ENCODE peak calls at places on chromosomes 5 and 9, in seven cellular contexts. Z is transverse colon, H is lower lobe of right lung, W is HepG2, N is vagina, G is MM.1S, S is A549. E is an unnamed sample.

GRCh38 chr5:36744678-36745659 is 131.6 kb upstream of the NIPBL start:
- DNase-seq in G (peak), Z (peak), S (peak), H (peak), N (no peak), W (peak), E (no peak)

GRCh38 chr5:14179446-14179845 is 36.3 kb downstream of the TRIO start:
- DNase-seq in N (no peak), H (no peak), Z (no peak), W (no peak), G (no peak), S (no peak), E (no peak)

GRCh38 chr5:79133121-79133656 is 21.6 kb downstream of the BHMT start:
- DNase-seq in Z (no peak), G (peak), W (peak), S (no peak), N (no peak), H (no peak), E (no peak)

GRCh38 chr5:155700333-155700732 is 626.6 kb upstream of the SGCD start:
- DNase-seq in G (peak), Z (no peak), N (no peak), W (no peak), H (no peak), S (no peak), E (no peak)

GRCh38 chr5:65861830-65862241 is 64.5 kb upstream of the ERBIN start:
- DNase-seq in W (no peak), H (no peak), G (no peak), N (no peak), S (no peak), Z (no peak), E (peak)

GRCh38 chr5:175733017-175733416 is 75.1 kb downstream of the HRH2 start:
- DNase-seq in G (no peak), W (no peak), Z (no peak), H (no peak), N (no peak), S (no peak), E (no peak)

GRCh38 chr5:69512740-69513260 is 20.2 kb downstream of the OCLN start:
- DNase-seq in W (no peak), N (no peak), Z (no peak), S (no peak), H (no peak), G (no peak), E (no peak)

GRCh38 chr5:143086851-143087637 is 316.4 kb downstream of the NR3C1 start:
- DNase-seq in S (peak), N (no peak), W (peak), G (no peak), H (no peak), Z (no peak), E (no peak)

GRCh38 chr9:118961857-118962256 is 407.4 kb downstream of the BRINP1 start:
- DNase-seq in W (no peak), G (no peak), Z (no peak), N (no peak), H (no peak), S (peak), E (peak)

GRCh38 chr9:33498387-33498786 is 24.7 kb upstream of the NOL6 start:
- DNase-seq in W (no peak), H (no peak), S (no peak), G (peak), N (no peak), Z (no peak), E (no peak)

GRCh38 chr5:179165421-179166170 is 105.4 kb downstream of the ZNF354C start:
- DNase-seq in G (no peak), H (peak), S (no peak), N (no peak), W (no peak), Z (no peak), E (no peak)

GRCh38 chr5:65020492-65020891 is 251.8 kb downstream of the CWC27 start:
- DNase-seq in G (no peak), S (no peak), Z (no peak), W (no peak), H (no peak), N (no peak), E (no peak)

GRCh38 chr5:172167893-172168292 is 20.1 kb downstream of the STK10 start:
- DNase-seq in Z (no peak), W (no peak), G (no peak), H (no peak), N (no peak), S (no peak), E (no peak)

GRCh38 chr5:42641321-42642005 is 115.2 kb upstream of the CCDC152 start:
- DNase-seq in W (no peak), H (no peak), N (no peak), S (no peak), Z (no peak), G (no peak), E (no peak)

GRCh38 chr9:125983681-125984080 is 236.5 kb downstream of the PBX3 start:
- DNase-seq in N (no peak), Z (no peak), W (no peak), H (no peak), G (no peak), S (no peak), E (no peak)

GRCh38 chr9:121718063-121718462 is 66.6 kb downstream of the DAB2IP start:
- DNase-seq in H (no peak), G (no peak), W (no peak), S (no peak), N (no peak), Z (no peak), E (no peak)

GRCh38 chr5:55868846-55869245 is 17.7 kb downstream of the IL31RA start:
- DNase-seq in Z (no peak), S (peak), N (no peak), W (peak), G (no peak), H (no peak), E (peak)

GRCh38 chr5:176732306-176732705 is 78.1 kb upstream of the UNC5A start:
- DNase-seq in Z (no peak), H (peak), W (no peak), G (no peak), N (no peak), S (no peak), E (no peak)

GRCh38 chr9:119639287-119639955 is 270.2 kb upstream of the BRINP1 start:
- DNase-seq in H (no peak), Z (no peak), S (no peak), W (no peak), G (no peak), N (no peak), E (peak)

GRCh38 chr5:107455111-107455544 is 215.6 kb downstream of the EFNA5 start:
- DNase-seq in W (no peak), G (no peak), N (no peak), Z (no peak), S (no peak), H (no peak), E (peak)

GRCh38 chr5:51472472-51472871 is 89.2 kb downstream of the ISL1 start:
- DNase-seq in N (no peak), G (no peak), S (no peak), Z (no peak), W (no peak), H (no peak), E (no peak)

GRCh38 chr5:51471642-51472041 is 88.4 kb downstream of the ISL1 start:
- DNase-seq in W (no peak), Z (no peak), G (no peak), H (no peak), S (no peak), N (no peak), E (no peak)

GRCh38 chr5:51465165-51465564 is 81.9 kb downstream of the ISL1 start:
- DNase-seq in G (no peak), N (no peak), S (no peak), W (no peak), Z (no peak), H (no peak), E (no peak)

GRCh38 chr5:51466214-51466613 is 83.0 kb downstream of the ISL1 start:
- DNase-seq in S (no peak), Z (no peak), G (no peak), W (no peak), N (no peak), H (no peak), E (no peak)

GRCh38 chr5:51468196-51468595 is 84.9 kb downstream of the ISL1 start:
- DNase-seq in G (no peak), N (no peak), W (no peak), S (no peak), H (no peak), Z (no peak), E (no peak)
- TF ChIP-seq CTCF in G (no peak), N (no peak), W (no peak), S (no peak), H (no peak), Z (no peak), E (peak)

GRCh38 chr9:35835216-35835604 is 6.2 kb downstream of the TMEM8B start:
- DNase-seq in H (no peak), Z (peak), G (no peak), S (no peak), W (no peak), N (no peak), E (no peak)
- TF ChIP-seq CTCF in H (no peak), Z (peak), G (peak), S (no peak), W (no peak), N (no peak), E (peak)

GRCh38 chr5:147737921-147738320 is 44.6 kb downstream of the JAKMIP2 start:
- DNase-seq in G (no peak), Z (no peak), S (no peak), N (no peak), H (no peak), W (no peak), E (no peak)

GRCh38 chr5:147742151-147742550 is 40.4 kb downstream of the JAKMIP2 start:
- DNase-seq in W (no peak), H (no peak), Z (no peak), S (no peak), G (no peak), N (no peak), E (no peak)

GRCh38 chr5:147743686-147744332 is 38.7 kb downstream of the JAKMIP2 start:
- DNase-seq in N (no peak), S (no peak), G (no peak), H (no peak), Z (no peak), W (no peak), E (no peak)

GRCh38 chr5:147743012-147743411 is 39.5 kb downstream of the JAKMIP2 start:
- DNase-seq in W (no peak), N (no peak), H (no peak), Z (no peak), G (no peak), S (no peak), E (no peak)

GRCh38 chr5:147740864-147741263 is 41.7 kb downstream of the JAKMIP2 start:
- DNase-seq in N (no peak), G (no peak), H (no peak), W (no peak), Z (no peak), S (no peak), E (no peak)
- TF ChIP-seq CTCF in N (no peak), G (no peak), H (no peak), W (no peak), Z (no peak), S (no peak), E (no peak)

GRCh38 chr9:10479172-10479571 is 133.6 kb downstream of the PTPRD start:
- DNase-seq in W (peak), Z (no peak), H (no peak), S (no peak), N (no peak), G (no peak), E (no peak)
- TF ChIP-seq CTCF in W (no peak), Z (no peak), H (no peak), S (no peak), N (no peak), G (peak), E (peak)

GRCh38 chr5:80935811-80936385 is 24.3 kb upstream of the RASGRF2 start:
- DNase-seq in W (peak), N (no peak), H (no peak), G (no peak), Z (no peak), S (no peak), E (no peak)
- TF ChIP-seq CTCF in W (peak), N (no peak), H (no peak), G (no peak), Z (no peak), S (no peak), E (peak)

DNA sequence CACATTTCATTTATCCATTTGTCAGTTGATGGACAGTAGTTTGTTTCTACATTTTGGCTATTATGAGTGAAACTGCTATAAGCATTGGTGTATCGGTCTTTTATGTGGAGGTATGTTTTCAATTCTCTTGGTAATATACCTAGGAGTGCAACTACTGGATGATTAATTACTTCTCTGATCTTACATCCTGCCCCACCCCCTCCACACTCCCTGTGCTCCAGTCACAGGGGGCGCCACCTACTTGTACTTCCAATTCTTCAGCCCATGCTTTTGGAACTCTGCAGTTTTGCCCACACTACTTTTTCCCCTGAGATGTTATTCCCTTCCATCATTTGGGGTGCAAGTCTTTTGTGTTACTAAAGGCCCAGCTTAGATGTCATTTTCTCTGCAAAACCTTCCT is 42.0 kb downstream of the SEC61B start:
- DNase-seq in S (no peak), W (no peak), H (no peak), Z (no peak), N (no peak), G (no peak), E (no peak)
- TF ChIP-seq CTCF in S (no peak), W (no peak), H (no peak), Z (no peak), N (no peak), G (peak), E (peak)

GRCh38 chr5:26430323-26430722 is 608.1 kb downstream of the CDH9 start:
- DNase-seq in N (no peak), W (no peak), G (no peak), H (no peak), S (no peak), Z (no peak), E (no peak)

GRCh38 chr5:26432393-26432792 is 606.0 kb downstream of the CDH9 start:
- DNase-seq in S (no peak), Z (no peak), N (no peak), W (no peak), G (no peak), H (no peak), E (no peak)

GRCh38 chr5:26439121-26439520 is 599.3 kb downstream of the CDH9 start:
- DNase-seq in Z (no peak), W (no peak), G (no peak), H (no peak), S (no peak), N (no peak), E (no peak)

DNA sequence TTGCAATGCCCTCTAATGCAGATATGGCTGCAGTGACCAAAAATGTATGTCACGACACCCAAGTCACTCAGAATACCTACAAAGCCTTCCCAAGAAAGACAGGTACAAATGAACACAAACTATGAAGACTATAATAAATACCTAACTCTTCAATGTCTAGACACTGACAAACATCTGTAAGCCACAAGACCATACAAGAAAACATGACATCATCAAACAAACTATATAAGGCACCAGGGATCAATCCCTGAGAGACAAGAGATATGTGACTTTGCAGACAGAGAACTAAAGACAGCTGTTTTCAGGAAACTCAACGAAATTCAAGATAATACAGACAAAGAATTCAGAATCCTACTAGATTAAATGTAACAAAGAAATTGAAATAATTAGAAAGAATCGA is 603.7 kb downstream of the CDH9 start:
- DNase-seq in Z (no peak), S (no peak), N (no peak), W (no peak), H (no peak), G (no peak), E (no peak)
- TF ChIP-seq CTCF in Z (no peak), S (no peak), N (no peak), W (no peak), H (no peak), G (no peak), E (no peak)

DNA sequence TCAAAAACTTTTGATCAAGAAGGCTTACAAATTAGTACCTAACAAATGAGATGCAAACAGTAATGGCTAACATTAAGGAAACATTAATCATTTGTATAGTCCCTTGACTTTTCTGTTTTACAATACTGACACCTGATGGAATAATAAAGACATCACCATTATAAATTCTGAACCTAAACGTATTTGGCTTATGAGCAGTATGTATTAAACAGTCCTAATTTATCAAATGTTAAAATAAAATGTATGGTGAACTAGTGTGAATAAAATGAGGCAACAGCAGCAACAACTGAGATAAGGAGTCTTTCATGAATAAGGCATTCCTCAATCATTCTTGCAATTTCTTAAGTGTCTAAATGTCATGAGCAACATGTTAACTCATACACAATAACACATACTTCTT is 6.0 kb downstream of the PUM3 start:
- DNase-seq in S (peak), W (no peak), N (no peak), H (no peak), Z (no peak), G (no peak), E (no peak)
- TF ChIP-seq CTCF in S (peak), W (no peak), N (no peak), H (peak), Z (peak), G (peak), E (no peak)

E was measured in epithelial cell of proximal tubule.